ENCODE peak calls at places on chromosome 11, in seven cellular contexts. R, T, Z, M, L, Y and O are unnamed samples.
A peak's percentile ranks its signal among the peaks of the same experiment; 100 is the strongest.

GRCh38 chr11:67996622-67997459 is 7.1 kb downstream of the UNC93B1 start:
- DNase-seq in R (peak; percentile 62), T (peak; percentile 41), Z (peak; percentile 97), M (peak; percentile 58), L (no peak), Y (peak; percentile 87), O (no peak)

GRCh38 chr11:19742595-19743292 is 30.1 kb downstream of the NAV2 start:
- DNase-seq in R (peak; percentile 80), T (peak; percentile 75), Z (peak; percentile 71), M (peak; percentile 77), L (peak; percentile 88), Y (peak; percentile 79), O (peak; percentile 50)

GRCh38 chr11:13440100-13440855 is 22.7 kb downstream of the BTBD10 start:
- DNase-seq in R (no peak), T (peak; percentile 22), Z (no peak), M (no peak), L (no peak), Y (no peak), O (peak; percentile 80)

GRCh38 chr11:48013269-48013901 is 33.0 kb downstream of the PTPRJ start:
- DNase-seq in R (no peak), T (no peak), Z (no peak), M (peak; percentile 34), L (no peak), Y (peak; percentile 64), O (no peak)

GRCh38 chr11:79100093-79100704 is 340.6 kb downstream of the TENM4 start:
- DNase-seq in R (peak; percentile 44), T (no peak), Z (peak; percentile 58), M (no peak), L (no peak), Y (no peak), O (no peak)

GRCh38 chr11:67379061-67380058 is 6.0 kb upstream of the CLCF1 start:
- DNase-seq in R (no peak), T (no peak), Z (peak; percentile 75), M (no peak), L (no peak), Y (no peak), O (no peak)

GRCh38 chr11:44326615-44327475 is 16.9 kb upstream of the ALX4 start:
- DNase-seq in R (no peak), T (no peak), Z (peak; percentile 65), M (no peak), L (no peak), Y (no peak), O (no peak)

GRCh38 chr11:63698976-63699733 is 17.9 kb downstream of the RTN3 start:
- DNase-seq in R (no peak), T (no peak), Z (peak; percentile 37), M (no peak), L (no peak), Y (no peak), O (no peak)

GRCh38 chr11:1879342-1879940 is 12.3 kb downstream of the PRR33 start:
- DNase-seq in R (no peak), T (peak; percentile 7), Z (no peak), M (peak; percentile 24), L (no peak), Y (peak; percentile 30), O (no peak)

GRCh38 chr11:1881442-1882264 is 10.0 kb downstream of the PRR33 start:
- DNase-seq in R (no peak), T (peak; percentile 82), Z (no peak), M (peak; percentile 79), L (no peak), Y (no peak), O (no peak)

GRCh38 chr11:1878134-1879031 is 13.3 kb downstream of the PRR33 start:
- DNase-seq in R (no peak), T (peak; percentile 46), Z (no peak), M (peak; percentile 64), L (no peak), Y (peak; percentile 37), O (no peak)

GRCh38 chr11:1880746-1881441 is 10.8 kb downstream of the PRR33 start:
- DNase-seq in R (no peak), T (no peak), Z (no peak), M (peak; percentile 19), L (no peak), Y (no peak), O (no peak)

GRCh38 chr11:1879941-1880720 is 11.6 kb downstream of the PRR33 start:
- DNase-seq in R (peak; percentile 64), T (peak; percentile 85), Z (no peak), M (peak; percentile 84), L (peak; percentile 86), Y (peak; percentile 47), O (no peak)
- H3K27ac ChIP-seq in R (peak overlapping the region; percentile 47), T (peak overlapping the region; percentile 97), Z (no peak overlapping the region), M (peak overlapping the region; percentile 97), L (peak overlapping the region; percentile 95), Y (peak overlapping the region; percentile 49), O (no peak overlapping the region)

GRCh38 chr11:86670179-86670578 is 2.2 kb downstream of the ME3 start:
- DNase-seq in R (no peak), T (no peak), Z (no peak), M (no peak), L (no peak), Y (no peak), O (no peak)
- H3K4me3 ChIP-seq in R (no peak overlapping the region), T (no peak overlapping the region), Z (no peak overlapping the region), M (peak overlapping the region; percentile 81), L (no peak overlapping the region), Y (no peak overlapping the region), O (no peak overlapping the region)

GRCh38 chr11:118916842-118917388 is 8.8 kb downstream of the BCL9L start:
- DNase-seq in R (no peak), T (no peak), Z (peak; percentile 56), M (peak; percentile 75), L (peak; percentile 85), Y (no peak), O (no peak)

GRCh38 chr11:118913411-118914125 is 12.2 kb downstream of the BCL9L start:
- DNase-seq in R (no peak), T (no peak), Z (no peak), M (peak; percentile 29), L (no peak), Y (peak; percentile 52), O (no peak)

GRCh38 chr11:118915941-118916841 is 9.5 kb downstream of the BCL9L start:
- DNase-seq in R (no peak), T (no peak), Z (no peak), M (no peak), L (no peak), Y (no peak), O (no peak)

GRCh38 chr11:118914178-118914918 is 11.4 kb downstream of the BCL9L start:
- DNase-seq in R (no peak), T (no peak), Z (no peak), M (peak; percentile 46), L (no peak), Y (no peak), O (no peak)

GRCh38 chr11:118915396-118915795 is 10.3 kb downstream of the BCL9L start:
- DNase-seq in R (no peak), T (no peak), Z (no peak), M (no peak), L (no peak), Y (no peak), O (no peak)
- TF ChIP-seq CTCF in R (no peak), T (no peak), Z (no peak), M (no peak), L (no peak), Y (no peak), O (no peak)

GRCh38 chr11:12204506-12204905 is 94.1 kb downstream of the MICAL2 start:
- DNase-seq in R (no peak), T (no peak), Z (no peak), M (no peak), L (no peak), Y (no peak), O (no peak)

GRCh38 chr11:12201016-12201985 is 90.9 kb downstream of the MICAL2 start:
- DNase-seq in R (no peak), T (peak; percentile 89), Z (peak; percentile 99), M (peak; percentile 72), L (peak; percentile 91), Y (no peak), O (no peak)

GRCh38 chr11:12205330-12205729 is 94.9 kb downstream of the MICAL2 start:
- DNase-seq in R (no peak), T (no peak), Z (no peak), M (no peak), L (no peak), Y (no peak), O (no peak)

GRCh38 chr11:12200359-12201015 is 90.1 kb downstream of the MICAL2 start:
- DNase-seq in R (peak; percentile 48), T (peak; percentile 64), Z (peak; percentile 32), M (peak; percentile 44), L (no peak), Y (no peak), O (no peak)

GRCh38 chr11:12202911-12203310 is 92.5 kb downstream of the MICAL2 start:
- DNase-seq in R (no peak), T (no peak), Z (no peak), M (no peak), L (no peak), Y (no peak), O (no peak)
- H3K27ac ChIP-seq in R (no peak overlapping the region), T (no peak overlapping the region), Z (no peak overlapping the region), M (no peak overlapping the region), L (peak overlapping the region; percentile 1), Y (no peak overlapping the region), O (no peak overlapping the region)